ENCODE peak calls at places on chromosomes 7 and 10, in five cellular contexts. Z, R, V, A and D are unnamed samples.

GRCh38 chr10:13990392-13990805 is 340.3 kb downstream of the FRMD4A start:
- DNase-seq in A (no peak), R (no peak), V (peak; percentile 91), Z (no peak), D (no peak)

GRCh38 chr10:1968257-1969025 is 231.1 kb upstream of the ADARB2 start:
- DNase-seq in R (no peak), A (no peak), Z (no peak), V (no peak), D (no peak)

GRCh38 chr10:34821587-34822585 is 6.8 kb upstream of the PARD3 start:
- DNase-seq in R (no peak), Z (no peak), V (no peak), A (no peak), D (no peak)

GRCh38 chr7:7732566-7733290 is 14.3 kb upstream of the RPA3 start:
- DNase-seq in A (no peak), R (no peak), V (peak; percentile 5), Z (no peak), D (no peak)

GRCh38 chr10:18087398-18087797 is 52.8 kb upstream of the CACNB2 start:
- DNase-seq in R (no peak), V (no peak), A (no peak), Z (no peak), D (no peak)

GRCh38 chr10:26843736-26844135 is 17.0 kb downstream of the ABI1 start:
- DNase-seq in V (no peak), R (no peak), A (no peak), Z (no peak), D (no peak)

GRCh38 chr7:77553123-77553522 is 16.0 kb downstream of the PTPN12 start:
- DNase-seq in R (no peak), Z (no peak), A (no peak), V (peak; percentile 64), D (no peak)

GRCh38 chr10:5659702-5660528 is 6.5 kb downstream of the ASB13 start:
- DNase-seq in V (no peak), A (no peak), Z (no peak), R (peak; percentile 43), D (peak; percentile 89)

GRCh38 chr7:29299986-29300609 is 105.5 kb downstream of the CHN2 start:
- DNase-seq in Z (no peak), R (no peak), V (no peak), A (no peak), D (no peak)

GRCh38 chr7:69516208-69516820 is 82.0 kb upstream of the AUTS2 start:
- DNase-seq in R (no peak), V (no peak), Z (no peak), A (no peak), D (no peak)

GRCh38 chr7:139639563-139639962 is 116.1 kb downstream of the CLEC2L start:
- DNase-seq in R (no peak), V (no peak), Z (no peak), A (no peak), D (no peak)

GRCh38 chr10:78937800-78938694 is 130.7 kb upstream of the ZMIZ1 start:
- DNase-seq in V (peak; percentile 83), R (peak; percentile 47), Z (no peak), A (peak; percentile 84), D (peak; percentile 65)

GRCh38 chr7:57201895-57202210 is 69.6 kb upstream of the ZNF479 start:
- DNase-seq in V (no peak), A (no peak), Z (no peak), R (no peak), D (no peak)

GRCh38 chr10:63515002-63515763 is 6.0 kb upstream of the REEP3 start:
- DNase-seq in R (no peak), A (no peak), V (peak; percentile 49), Z (no peak), D (peak; percentile 66)

GRCh38 chr7:35024298-35024697 is 13.0 kb downstream of the DPY19L1 start:
- DNase-seq in Z (no peak), R (no peak), V (no peak), A (no peak), D (no peak)

GRCh38 chr7:103388469-103389140 is 41.2 kb downstream of the PSMC2 start:
- DNase-seq in Z (no peak), A (no peak), R (no peak), V (no peak), D (no peak)

GRCh38 chr7:47032171-47032915 is 549.6 kb downstream of the TNS3 start:
- DNase-seq in R (no peak), A (no peak), V (no peak), Z (no peak), D (no peak)

GRCh38 chr7:82760831-82761230 is 317.3 kb upstream of the CACNA2D1 start:
- DNase-seq in V (no peak), R (no peak), A (no peak), Z (no peak), D (no peak)

GRCh38 chr7:38889872-38890432 is 19.0 kb downstream of the VPS41 start:
- DNase-seq in V (no peak), Z (no peak), R (no peak), A (no peak), D (no peak)

GRCh38 chr7:83469076-83469475 is 179.9 kb downstream of the SEMA3E start:
- DNase-seq in V (peak; percentile 19), Z (no peak), R (no peak), A (no peak), D (no peak)

GRCh38 chr7:5417106-5418071 is 6.2 kb downstream of the TNRC18 start:
- DNase-seq in A (no peak), R (no peak), V (no peak), Z (no peak), D (no peak)

GRCh38 chr10:62528441-62528840 is 154.3 kb downstream of the ZNF365 start:
- DNase-seq in R (no peak), V (no peak), A (no peak), Z (peak; percentile 79), D (peak; percentile 77)

GRCh38 chr10:104323085-104323484 is 15.2 kb downstream of the ITPRIP start:
- DNase-seq in V (no peak), Z (no peak), R (no peak), A (no peak), D (peak; percentile 1)

DNA sequence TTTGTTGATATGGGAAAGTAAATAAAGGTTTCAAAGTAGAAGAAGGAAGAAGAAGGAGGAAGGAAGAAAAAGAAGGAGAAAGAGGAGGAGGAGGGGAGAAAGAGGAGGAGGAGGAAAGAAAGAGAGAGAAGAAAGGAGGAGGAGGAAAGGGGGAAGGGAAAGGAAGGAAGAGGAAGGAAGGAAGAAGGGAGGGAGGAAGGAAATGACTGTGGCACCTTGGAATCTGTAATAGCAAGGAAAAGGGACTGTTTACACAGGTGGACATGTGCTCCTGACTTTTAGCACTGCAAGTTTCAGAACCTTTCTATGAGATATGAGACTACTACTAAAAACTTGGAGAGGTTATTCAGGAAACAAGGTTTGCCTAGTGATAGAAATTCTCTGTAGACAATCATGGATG is 153.2 kb downstream of the BTAF1 start:
- DNase-seq in A (no peak), V (peak; percentile 4), Z (no peak), R (no peak), D (no peak)
- TF ChIP-seq MYC in A (no peak), V (no peak), Z (no peak), R (no peak), D (no peak)

GRCh38 chr10:21500578-21500910 is 24.9 kb downstream of the SKIDA1 start:
- DNase-seq in R (no peak), Z (no peak), V (no peak), A (no peak), D (no peak)
- H3K4me3 ChIP-seq in R (no peak overlapping the region), Z (no peak overlapping the region), V (no peak overlapping the region), A (no peak overlapping the region), D (no peak overlapping the region)

GRCh38 chr10:98266647-98267046 is 1.3 kb downstream of the LOXL4 start:
- DNase-seq in V (no peak), R (no peak), A (no peak), Z (no peak), D (peak; percentile 81)
- TF ChIP-seq MYC in V (no peak), R (no peak), A (no peak), Z (no peak), D (no peak)

GRCh38 chr7:92061154-92061553 is 73.1 kb downstream of the CYP51A1 start:
- DNase-seq in V (no peak), R (no peak), Z (no peak), A (no peak), D (peak; percentile 21)

GRCh38 chr7:92057375-92057774 is 76.9 kb downstream of the CYP51A1 start:
- DNase-seq in A (no peak), V (no peak), Z (no peak), R (no peak), D (peak; percentile 16)

GRCh38 chr7:92056276-92056675 is 78.0 kb downstream of the CYP51A1 start:
- DNase-seq in R (no peak), Z (no peak), A (no peak), V (no peak), D (no peak)

GRCh38 chr7:92058040-92058439 is 76.2 kb downstream of the CYP51A1 start:
- DNase-seq in R (no peak), V (no peak), Z (peak; percentile 8), A (no peak), D (peak; percentile 65)

GRCh38 chr7:92058899-92059298 is 75.4 kb downstream of the CYP51A1 start:
- DNase-seq in V (no peak), R (no peak), Z (no peak), A (no peak), D (no peak)
- H3K4me3 ChIP-seq in V (no peak overlapping the region), R (no peak overlapping the region), Z (no peak overlapping the region), A (no peak overlapping the region), D (no peak overlapping the region)

GRCh38 chr10:106956216-106956915 is 208.1 kb downstream of the SORCS1 start:
- DNase-seq in R (no peak), Z (no peak), V (no peak), A (no peak), D (no peak)
- TF ChIP-seq MYC in R (no peak), Z (no peak), V (no peak), A (no peak), D (no peak)

DNA sequence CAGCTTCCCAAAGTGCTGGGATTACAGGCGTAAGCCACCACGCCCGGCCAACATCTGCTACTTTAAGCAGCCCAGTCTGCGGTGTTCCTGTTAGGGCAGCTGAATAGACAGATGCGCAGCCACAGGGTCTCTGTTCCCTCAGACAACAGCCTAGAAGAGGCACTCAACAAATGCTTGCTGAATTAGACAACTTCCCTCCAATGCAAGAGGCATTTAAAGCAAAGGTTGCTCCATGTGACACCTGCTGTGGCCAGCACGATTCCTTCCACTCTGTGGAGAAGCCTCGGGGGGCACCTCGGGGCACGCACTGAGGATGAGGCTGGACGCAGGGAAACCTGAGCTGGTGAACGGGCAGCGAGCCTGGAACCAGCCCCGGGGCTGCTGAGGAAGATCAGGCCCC is 237.8 kb downstream of the MAD1L1 start:
- DNase-seq in V (no peak), A (no peak), R (no peak), Z (no peak), D (no peak)
- H3K4me3 ChIP-seq in V (no peak overlapping the region), A (no peak overlapping the region), R (no peak overlapping the region), Z (no peak overlapping the region), D (no peak overlapping the region)